ENCODE peak calls at places on chromosomes 13 and 19, in six cellular contexts. One of them, this sample, is unnamed.

GRCh38 chr19:39754544-39754943 is 16.7 kb upstream of the CLC start:
- DNase-seq in suprapubic skin: no peak
- DNase-seq in AG10803: no peak
- DNase-seq in HepG2: no peak
- DNase-seq in astrocyte of the cerebellum: no peak
- DNase-seq in astrocyte: no peak
- DNase-seq in this sample: no peak

GRCh38 chr19:7921302-7921954 is 1.3 kb downstream of the SNAPC2 start:
- DNase-seq in AG10803: no peak
- DNase-seq in HepG2: no peak
- DNase-seq in astrocyte: no peak
- DNase-seq in suprapubic skin: no peak
- DNase-seq in astrocyte of the cerebellum: no peak
- DNase-seq in this sample: no peak

GRCh38 chr13:71306821-71307220 is 560.2 kb downstream of the DACH1 start:
- DNase-seq in HepG2: no peak
- DNase-seq in AG10803: no peak
- DNase-seq in astrocyte: no peak
- DNase-seq in astrocyte of the cerebellum: no peak
- DNase-seq in suprapubic skin: no peak
- DNase-seq in this sample: no peak

GRCh38 chr13:36907266-36907665 is 12.8 kb downstream of the SMAD9 start:
- DNase-seq in AG10803: no peak
- DNase-seq in astrocyte: no peak
- DNase-seq in HepG2: no peak
- DNase-seq in astrocyte of the cerebellum: no peak
- DNase-seq in suprapubic skin: no peak
- DNase-seq in this sample: no peak

GRCh38 chr19:45498411-45499195 is at the start of gene PPM1N:
- DNase-seq in AG10803: peak
- DNase-seq in suprapubic skin: no peak
- DNase-seq in astrocyte of the cerebellum: no peak
- DNase-seq in HepG2: no peak
- DNase-seq in astrocyte: no peak
- DNase-seq in this sample: no peak

GRCh38 chr13:109672545-109672944 is 113.8 kb downstream of the IRS2 start:
- DNase-seq in astrocyte: peak
- DNase-seq in suprapubic skin: no peak
- DNase-seq in AG10803: peak
- DNase-seq in astrocyte of the cerebellum: no peak
- DNase-seq in HepG2: no peak
- DNase-seq in this sample: no peak

GRCh38 chr13:110044521-110045200 is 258.3 kb upstream of the IRS2 start:
- DNase-seq in astrocyte of the cerebellum: no peak
- DNase-seq in suprapubic skin: no peak
- DNase-seq in astrocyte: peak
- DNase-seq in HepG2: no peak
- DNase-seq in AG10803: peak
- DNase-seq in this sample: no peak

GRCh38 chr19:37896142-37896541 is 10.3 kb downstream of the WDR87 start:
- DNase-seq in astrocyte of the cerebellum: no peak
- DNase-seq in astrocyte: no peak
- DNase-seq in HepG2: no peak
- DNase-seq in suprapubic skin: no peak
- DNase-seq in AG10803: no peak
- DNase-seq in this sample: no peak

GRCh38 chr13:85312071-85312470 is 487.1 kb downstream of the SLITRK6 start:
- DNase-seq in HepG2: no peak
- DNase-seq in suprapubic skin: no peak
- DNase-seq in AG10803: no peak
- DNase-seq in astrocyte of the cerebellum: no peak
- DNase-seq in astrocyte: no peak
- DNase-seq in this sample: no peak

DNA sequence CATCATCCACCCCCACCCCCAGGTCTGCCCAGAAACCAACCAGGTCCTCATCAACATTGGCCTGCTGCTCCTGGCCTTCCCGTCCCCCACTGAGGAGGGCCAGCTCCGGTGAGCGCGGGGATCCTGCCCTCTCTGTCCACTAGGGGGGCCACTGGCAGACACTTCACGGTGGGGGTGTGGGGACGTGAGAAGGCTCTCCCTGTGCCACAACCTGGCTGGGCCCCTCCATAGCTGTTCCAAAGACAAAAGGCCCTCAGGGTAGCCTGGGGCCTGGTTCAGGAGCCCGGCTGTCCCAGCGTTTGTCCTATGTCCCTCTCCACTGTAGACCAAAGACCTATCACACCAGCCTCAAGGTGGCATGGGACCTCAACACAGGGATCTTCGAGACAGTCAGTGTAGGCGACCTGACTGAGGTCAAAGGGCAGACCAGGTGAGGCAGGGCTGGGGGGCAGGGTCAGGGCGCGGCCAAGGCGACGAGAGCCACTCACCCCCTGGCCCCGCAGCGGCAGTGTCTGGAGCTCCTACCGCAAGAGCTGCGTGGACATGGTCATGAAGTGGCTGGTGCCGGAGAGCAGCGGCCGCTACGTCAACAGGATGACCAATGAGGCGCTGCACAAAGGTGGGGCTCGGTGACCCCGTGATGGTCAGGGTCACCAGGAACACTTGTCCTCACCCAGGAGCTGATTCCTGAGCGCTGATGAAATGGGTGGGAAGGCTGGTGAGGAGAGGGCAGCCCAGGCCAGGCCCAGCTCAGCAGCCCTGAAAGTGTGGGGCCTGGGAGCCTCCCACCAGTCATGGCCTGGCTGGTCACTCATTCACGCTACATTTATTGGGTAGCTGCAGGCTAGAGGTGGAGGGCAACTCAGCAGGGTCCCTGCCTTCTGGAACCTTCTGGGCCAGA is 7.9 kb downstream of the DCAF15 start:
- DNase-seq in astrocyte of the cerebellum: no peak
- DNase-seq in AG10803: no peak
- DNase-seq in astrocyte: no peak
- DNase-seq in suprapubic skin: no peak
- DNase-seq in HepG2: no peak
- DNase-seq in this sample: no peak
- TF ChIP-seq CTCF in astrocyte of the cerebellum: no peak
- TF ChIP-seq CTCF in AG10803: peak
- TF ChIP-seq CTCF in astrocyte: peak
- TF ChIP-seq CTCF in suprapubic skin: no peak
- TF ChIP-seq CTCF in HepG2: peak
- TF ChIP-seq CTCF in this sample: no peak

GRCh38 chr13:52162279-52163101 is 3.1 kb upstream of the NEK3 start:
- DNase-seq in suprapubic skin: no peak
- DNase-seq in astrocyte: peak
- DNase-seq in astrocyte of the cerebellum: peak
- DNase-seq in AG10803: no peak
- DNase-seq in HepG2: peak
- DNase-seq in this sample: no peak

GRCh38 chr13:52158629-52159158 is 703 bp downstream of the NEK3 start:
- DNase-seq in suprapubic skin: no peak
- DNase-seq in HepG2: no peak
- DNase-seq in AG10803: peak
- DNase-seq in astrocyte: peak
- DNase-seq in astrocyte of the cerebellum: peak
- DNase-seq in this sample: peak

GRCh38 chr13:52159159-52159982 is at the start of gene NEK3:
- DNase-seq in AG10803: peak
- DNase-seq in astrocyte: peak
- DNase-seq in HepG2: peak
- DNase-seq in suprapubic skin: peak
- DNase-seq in astrocyte of the cerebellum: peak
- DNase-seq in this sample: peak

GRCh38 chr13:52161193-52161646 is 1.8 kb upstream of the NEK3 start:
- DNase-seq in AG10803: no peak
- DNase-seq in suprapubic skin: no peak
- DNase-seq in HepG2: peak
- DNase-seq in astrocyte: no peak
- DNase-seq in astrocyte of the cerebellum: no peak
- DNase-seq in this sample: no peak

DNA sequence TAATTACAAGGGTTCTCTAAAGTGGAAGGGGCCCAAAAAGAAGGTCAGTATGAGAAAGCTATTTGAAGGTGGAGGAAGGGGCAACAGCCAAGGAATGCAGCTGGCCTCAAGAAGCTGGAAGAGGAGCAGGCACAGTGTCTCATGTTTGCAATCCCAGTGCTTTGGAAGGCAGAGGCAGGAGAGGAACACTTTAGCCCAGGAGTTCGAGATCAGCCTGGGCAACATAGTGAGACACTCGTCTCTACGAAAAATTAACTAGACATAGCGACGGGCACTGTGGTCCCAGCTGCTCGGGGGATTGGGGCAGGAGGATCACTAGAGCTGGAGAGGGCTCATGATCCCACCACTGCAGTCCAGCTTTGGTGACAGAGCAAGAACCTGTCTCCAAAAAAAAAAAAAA is 656 bp upstream of the NEK3 start:
- DNase-seq in HepG2: no peak
- DNase-seq in astrocyte of the cerebellum: no peak
- DNase-seq in astrocyte: no peak
- DNase-seq in AG10803: no peak
- DNase-seq in suprapubic skin: no peak
- DNase-seq in this sample: no peak
- H3K4me3 ChIP-seq in HepG2: no peak
- H3K4me3 ChIP-seq in astrocyte of the cerebellum: no peak
- H3K4me3 ChIP-seq in astrocyte: no peak
- H3K4me3 ChIP-seq in AG10803: no peak
- H3K4me3 ChIP-seq in suprapubic skin: peak
- H3K4me3 ChIP-seq in this sample: no peak

DNA sequence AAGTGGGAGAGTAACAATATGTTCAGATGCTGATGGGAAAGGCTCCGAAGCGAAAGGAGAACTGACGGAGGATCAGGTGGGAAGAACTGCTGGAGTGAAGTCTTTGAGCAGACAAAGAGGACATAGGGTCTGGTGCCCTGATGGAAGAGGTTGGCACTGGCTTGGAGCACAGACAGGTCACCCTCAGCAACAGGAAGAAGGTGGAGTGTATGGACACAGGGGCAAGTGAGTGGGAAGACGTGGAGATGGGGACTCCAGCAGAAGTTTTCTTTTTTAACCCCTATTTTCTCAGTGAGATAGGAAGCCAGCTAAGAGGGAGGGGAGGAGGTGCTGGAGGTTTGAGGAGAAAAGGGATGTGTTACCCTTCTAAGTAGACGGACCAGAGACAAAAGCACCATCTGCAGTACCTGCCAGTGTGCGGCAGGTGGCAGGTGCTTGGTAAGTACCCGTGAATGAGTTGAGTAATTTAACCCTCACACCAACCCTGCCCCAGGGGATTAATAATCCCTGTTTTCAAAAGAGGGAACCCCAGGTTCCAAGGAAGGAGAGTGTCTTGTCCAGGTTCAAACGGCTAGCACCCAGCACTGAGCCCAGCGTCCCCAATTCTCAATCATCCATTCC is 11.2 kb downstream of the HAS1 start:
- DNase-seq in HepG2: no peak
- DNase-seq in suprapubic skin: no peak
- DNase-seq in AG10803: peak
- DNase-seq in astrocyte of the cerebellum: no peak
- DNase-seq in astrocyte: no peak
- DNase-seq in this sample: no peak
- TF ChIP-seq CTCF in HepG2: peak
- TF ChIP-seq CTCF in suprapubic skin: peak
- TF ChIP-seq CTCF in AG10803: peak
- TF ChIP-seq CTCF in astrocyte of the cerebellum: peak
- TF ChIP-seq CTCF in astrocyte: peak
- TF ChIP-seq CTCF in this sample: no peak

DNA sequence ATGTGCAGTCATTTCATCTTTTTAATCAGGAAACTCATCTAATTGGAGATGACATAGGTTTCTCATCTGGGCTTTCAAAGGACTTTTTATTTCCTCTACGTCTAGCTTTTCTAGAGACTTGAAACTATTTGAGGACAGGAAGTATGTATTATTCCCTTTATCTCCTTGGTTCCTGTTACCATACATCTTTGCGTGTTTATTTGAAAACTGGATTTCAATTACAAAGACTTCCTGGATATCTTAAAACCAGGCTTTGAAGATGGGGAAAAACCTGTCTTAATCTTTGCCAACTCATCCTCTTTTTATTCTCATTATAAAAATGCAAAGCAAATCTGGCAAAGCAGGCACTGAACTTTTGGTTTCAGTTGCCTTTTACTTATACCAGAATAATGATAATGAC is 130.5 kb downstream of the LMO7 start:
- DNase-seq in suprapubic skin: no peak
- DNase-seq in astrocyte: no peak
- DNase-seq in HepG2: no peak
- DNase-seq in AG10803: no peak
- DNase-seq in astrocyte of the cerebellum: no peak
- DNase-seq in this sample: no peak
- H3K4me3 ChIP-seq in suprapubic skin: no peak
- H3K4me3 ChIP-seq in astrocyte: no peak
- H3K4me3 ChIP-seq in HepG2: no peak
- H3K4me3 ChIP-seq in AG10803: no peak
- H3K4me3 ChIP-seq in astrocyte of the cerebellum: no peak
- H3K4me3 ChIP-seq in this sample: no peak

GRCh38 chr19:10575011-10575716 is 6.4 kb upstream of the CDKN2D start:
- DNase-seq in AG10803: no peak
- DNase-seq in suprapubic skin: no peak
- DNase-seq in astrocyte: no peak
- DNase-seq in HepG2: no peak
- DNase-seq in astrocyte of the cerebellum: no peak
- DNase-seq in this sample: no peak

GRCh38 chr19:10568826-10569651 is at the start of gene CDKN2D:
- DNase-seq in AG10803: peak
- DNase-seq in astrocyte: peak
- DNase-seq in HepG2: peak
- DNase-seq in suprapubic skin: peak
- DNase-seq in astrocyte of the cerebellum: peak
- DNase-seq in this sample: peak

GRCh38 chr19:10577951-10578350 is 9.2 kb downstream of the AP1M2 start:
- DNase-seq in AG10803: no peak
- DNase-seq in HepG2: no peak
- DNase-seq in astrocyte: no peak
- DNase-seq in astrocyte of the cerebellum: no peak
- DNase-seq in suprapubic skin: no peak
- DNase-seq in this sample: no peak

GRCh38 chr19:10574462-10574861 is 5.7 kb upstream of the CDKN2D start:
- DNase-seq in astrocyte: no peak
- DNase-seq in astrocyte of the cerebellum: no peak
- DNase-seq in HepG2: no peak
- DNase-seq in AG10803: no peak
- DNase-seq in suprapubic skin: no peak
- DNase-seq in this sample: no peak
- TF ChIP-seq CTCF in astrocyte: no peak
- TF ChIP-seq CTCF in astrocyte of the cerebellum: no peak
- TF ChIP-seq CTCF in HepG2: no peak
- TF ChIP-seq CTCF in AG10803: no peak
- TF ChIP-seq CTCF in suprapubic skin: no peak
- TF ChIP-seq CTCF in this sample: no peak

GRCh38 chr13:50123002-50123401 is 107.8 kb downstream of the KCNRG start:
- DNase-seq in astrocyte of the cerebellum: no peak
- DNase-seq in AG10803: no peak
- DNase-seq in suprapubic skin: no peak
- DNase-seq in astrocyte: no peak
- DNase-seq in HepG2: peak
- DNase-seq in this sample: no peak
- H3K4me3 ChIP-seq in astrocyte of the cerebellum: peak
- H3K4me3 ChIP-seq in AG10803: peak
- H3K4me3 ChIP-seq in suprapubic skin: peak
- H3K4me3 ChIP-seq in astrocyte: no peak
- H3K4me3 ChIP-seq in HepG2: peak
- H3K4me3 ChIP-seq in this sample: no peak